ENCODE peak calls at places on chromosomes 1 and 21, in five cellular contexts. C is DMS53, M is activated T-cell treated with anti-CD3 and anti-CD28 coated beads for 24 hours, O is BE2C, Z is germinal center. S is an unnamed sample.

GRCh38 chr1:97632075-97632474 is 288.8 kb downstream of the DPYD start:
- DNase-seq in C (peak), M (no peak), O (peak), Z (no peak), S (peak)

GRCh38 chr1:90671736-90672135 is 45.4 kb downstream of the BARHL2 start:
- DNase-seq in C (peak), M (no peak), O (no peak), Z (no peak), S (peak)

GRCh38 chr1:243500506-243500905 is 244.7 kb downstream of the SDCCAG8 start:
- DNase-seq in C (no peak), M (no peak), O (no peak), Z (no peak), S (no peak)

GRCh38 chr1:34412597-34413392 is 236.1 kb downstream of the C1orf94 start:
- DNase-seq in C (no peak), M (no peak), O (no peak), Z (no peak), S (no peak)

GRCh38 chr1:6367381-6368007 is 26.1 kb downstream of the ACOT7 start:
- DNase-seq in C (no peak), M (no peak), O (no peak), Z (no peak), S (no peak)

GRCh38 chr1:43796111-43796581 is 88.8 kb downstream of the ST3GAL3 start:
- DNase-seq in C (no peak), M (no peak), O (no peak), Z (no peak), S (peak)

GRCh38 chr1:161069731-161070270 is at the start of gene ARHGAP30:
- DNase-seq in C (no peak), M (peak), O (no peak), Z (peak), S (no peak)

GRCh38 chr1:235567812-235568444 is 63.7 kb upstream of the B3GALNT2 start:
- DNase-seq in C (no peak), M (no peak), O (no peak), Z (no peak), S (no peak)

GRCh38 chr21:39851219-39851618 is 16.0 kb upstream of the PCP4 start:
- DNase-seq in C (no peak), M (no peak), O (no peak), Z (no peak), S (no peak)

GRCh38 chr1:107405241-107405640 is 264.4 kb downstream of the NTNG1 start:
- DNase-seq in C (no peak), M (no peak), O (no peak), Z (no peak), S (no peak)

GRCh38 chr1:33256701-33257387 is 552 bp downstream of the ZNF362 start:
- DNase-seq in C (peak), M (peak), O (peak), Z (peak), S (peak)

GRCh38 chr21:42677339-42678117 is 24.1 kb downstream of the PDE9A start:
- DNase-seq in C (peak), M (no peak), O (no peak), Z (no peak), S (peak)

GRCh38 chr1:174534789-174535188 is 87.0 kb downstream of the GPR52 start:
- DNase-seq in C (no peak), M (no peak), O (no peak), Z (no peak), S (no peak)

GRCh38 chr1:79325126-79325525 is 318.6 kb upstream of the ADGRL4 start:
- DNase-seq in C (no peak), M (no peak), O (no peak), Z (no peak), S (no peak)

GRCh38 chr1:20371411-20371810 is 80.7 kb downstream of the VWA5B1 start:
- DNase-seq in C (no peak), M (no peak), O (no peak), Z (no peak), S (no peak)

GRCh38 chr1:243348331-243348730 is 92.5 kb downstream of the SDCCAG8 start:
- DNase-seq in C (no peak), M (no peak), O (no peak), Z (no peak), S (no peak)

GRCh38 chr21:32819702-32820101 is 48.1 kb upstream of the PAXBP1 start:
- DNase-seq in C (no peak), M (no peak), O (no peak), Z (no peak), S (no peak)

GRCh38 chr1:41545996-41546938 is 61.8 kb upstream of the EDN2 start:
- DNase-seq in C (no peak), M (no peak), O (no peak), Z (no peak), S (no peak)

GRCh38 chr21:16250282-16250681 is 520.5 kb downstream of the USP25 start:
- DNase-seq in C (no peak), M (no peak), O (no peak), Z (no peak), S (no peak)

GRCh38 chr1:153627797-153628626 is at the start of gene S100A1:
- DNase-seq in C (peak), M (no peak), O (no peak), Z (no peak), S (peak)

GRCh38 chr1:175600721-175601440 is 142.5 kb downstream of the TNR start:
- DNase-seq in C (no peak), M (no peak), O (no peak), Z (peak), S (no peak)

GRCh38 chr1:243729956-243730355 is 120.1 kb downstream of the AKT3 start:
- DNase-seq in C (no peak), M (no peak), O (no peak), Z (no peak), S (no peak)

GRCh38 chr1:29461115-29461739 is 224.9 kb downstream of the PTPRU start:
- DNase-seq in C (no peak), M (no peak), O (no peak), Z (no peak), S (no peak)

GRCh38 chr1:183148599-183148998 is 37.5 kb upstream of the LAMC2 start:
- DNase-seq in C (no peak), M (no peak), O (no peak), Z (no peak), S (peak)

GRCh38 chr1:160658162-160658955 is 11.5 kb upstream of the SLAMF1 start:
- DNase-seq in C (no peak), M (no peak), O (no peak), Z (no peak), S (no peak)

GRCh38 chr1:228097333-228098081 is 5.6 kb downstream of the C1orf35 start:
- DNase-seq in C (no peak), M (no peak), O (no peak), Z (no peak), S (no peak)

GRCh38 chr1:232040260-232040659 is 413.7 kb downstream of the DISC1 start:
- DNase-seq in C (no peak), M (no peak), O (no peak), Z (no peak), S (no peak)

GRCh38 chr1:154586231-154586630 is 18.7 kb downstream of the CHRNB2 start:
- DNase-seq in C (no peak), M (no peak), O (no peak), Z (no peak), S (no peak)

GRCh38 chr1:77400781-77401180 is 119.0 kb downstream of the AK5 start:
- DNase-seq in C (no peak), M (no peak), O (no peak), Z (no peak), S (no peak)

GRCh38 chr1:210233216-210233494 is 559 bp downstream of the SERTAD4 start:
- DNase-seq in C (peak), M (no peak), O (peak), Z (no peak), S (peak)

GRCh38 chr1:21666572-21667320 is 2.4 kb downstream of the RAP1GAP start:
- DNase-seq in C (peak), M (no peak), O (no peak), Z (no peak), S (peak)

GRCh38 chr1:232403017-232403714 is 226.8 kb downstream of the SIPA1L2 start:
- DNase-seq in C (no peak), M (no peak), O (no peak), Z (no peak), S (no peak)

GRCh38 chr1:5975133-5975880 is 16.9 kb downstream of the NPHP4 start:
- DNase-seq in C (peak), M (peak), O (peak), Z (peak), S (peak)

S was measured in NCI-H69.